ENCODE peak calls at places on chromosome 1, in four cellular contexts. J, H, W and Q are unnamed samples.
A peak's percentile ranks its signal among the peaks of the same experiment; 100 is the strongest.

GRCh38 chr1:47924649-47925048 is 72.5 kb downstream of the TRABD2B start:
- DNase-seq in J (no peak), H (no peak), W (no peak), Q (no peak)

GRCh38 chr1:244368279-244368678 is 83.4 kb downstream of the ADSS2 start:
- DNase-seq in J (peak; percentile 47), H (no peak), W (no peak), Q (no peak)

GRCh38 chr1:147600119-147601111 is 59.1 kb downstream of the BCL9 start:
- DNase-seq in J (peak; percentile 43), H (peak; percentile 65), W (no peak), Q (no peak)

GRCh38 chr1:54475357-54476230 is 69.4 kb upstream of the SSBP3 start:
- DNase-seq in J (no peak), H (no peak), W (no peak), Q (no peak)

GRCh38 chr1:56397811-56398231 is 181.5 kb downstream of the PLPP3 start:
- DNase-seq in J (no peak), H (no peak), W (no peak), Q (peak; percentile 20)

GRCh38 chr1:246875041-246876026 is 56.4 kb downstream of the AHCTF1 start:
- DNase-seq in J (no peak), H (no peak), W (no peak), Q (no peak)

GRCh38 chr1:37288900-37289299 is 185.5 kb upstream of the ZC3H12A start:
- DNase-seq in J (peak; percentile 7), H (no peak), W (peak; percentile 69), Q (no peak)

GRCh38 chr1:234597894-234598293 is 12.1 kb downstream of the IRF2BP2 start:
- DNase-seq in J (peak; percentile 25), H (no peak), W (no peak), Q (no peak)

GRCh38 chr1:110779617-110780016 is 93.3 kb upstream of the CD53 start:
- DNase-seq in J (no peak), H (no peak), W (no peak), Q (no peak)

GRCh38 chr1:210262897-210263272 is 30.3 kb downstream of the SERTAD4 start:
- DNase-seq in J (no peak), H (no peak), W (no peak), Q (no peak)

GRCh38 chr1:150083907-150084306 is 16.3 kb downstream of the VPS45 start:
- DNase-seq in J (no peak), H (no peak), W (no peak), Q (no peak)

GRCh38 chr1:52402860-52403240 is 1.4 kb downstream of the ORC1 start:
- DNase-seq in J (no peak), H (no peak), W (no peak), Q (no peak)

GRCh38 chr1:47940779-47941178 is 56.4 kb downstream of the TRABD2B start:
- DNase-seq in J (no peak), H (no peak), W (no peak), Q (no peak)

GRCh38 chr1:159783724-159784123 is 3.0 kb downstream of the DUSP23 start:
- DNase-seq in J (no peak), H (no peak), W (no peak), Q (no peak)

GRCh38 chr1:9014475-9015375 is 11.5 kb downstream of the SLC2A7 start:
- DNase-seq in J (no peak), H (no peak), W (no peak), Q (no peak)

DNA sequence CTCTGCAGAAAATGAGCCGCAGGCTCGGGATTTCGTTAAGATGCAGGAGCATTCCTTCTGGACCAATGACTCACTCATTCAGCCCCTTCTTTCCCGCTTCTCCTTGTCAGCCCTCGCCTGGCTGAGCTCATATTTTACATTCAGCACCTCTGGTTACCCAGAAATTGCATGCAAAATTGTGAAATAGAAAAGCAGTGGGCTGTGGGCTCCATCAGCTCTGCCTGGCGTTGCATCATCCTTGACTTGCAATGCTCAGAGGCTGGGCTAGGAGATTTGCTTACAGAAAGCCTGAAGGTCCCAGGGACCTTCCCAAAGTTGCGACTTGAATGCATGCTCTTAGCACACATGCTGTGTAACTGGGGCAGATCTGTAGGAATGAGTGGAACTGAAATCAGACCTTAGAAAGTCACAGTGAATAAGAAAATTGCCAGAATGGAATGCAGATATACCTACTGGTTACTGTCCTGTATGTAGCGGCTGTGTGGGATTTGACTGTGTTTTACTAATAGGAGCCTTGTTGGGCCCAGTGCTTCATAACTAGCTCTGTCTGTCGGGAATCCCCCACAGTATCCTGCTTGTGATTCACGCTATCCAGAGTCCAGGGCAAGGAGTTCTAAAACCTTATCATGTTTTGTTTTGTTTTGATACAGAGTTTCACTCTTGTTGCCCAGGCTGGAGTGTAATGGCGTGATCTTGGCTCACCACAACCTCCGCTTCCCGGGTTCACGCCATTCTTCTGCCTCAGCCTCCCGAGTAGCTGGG is 444.8 kb downstream of the KIF26B start:
- DNase-seq in J (peak; percentile 95), H (peak; percentile 71), W (no peak), Q (no peak)
- TF ChIP-seq POLR2AphosphoS5 in J (no peak), H (no peak), W (no peak), Q (no peak)

GRCh38 chr1:109184657-109185056 is 29.1 kb upstream of the SARS1 start:
- DNase-seq in J (no peak), H (no peak), W (no peak), Q (no peak)

GRCh38 chr1:109187127-109187526 is 26.6 kb upstream of the SARS1 start:
- DNase-seq in J (no peak), H (no peak), W (no peak), Q (no peak)

GRCh38 chr1:109185357-109185756 is 28.4 kb upstream of the SARS1 start:
- DNase-seq in J (no peak), H (no peak), W (no peak), Q (peak; percentile 72)

GRCh38 chr1:109186704-109187071 is 27.0 kb upstream of the SARS1 start:
- DNase-seq in J (no peak), H (peak; percentile 79), W (no peak), Q (no peak)

DNA sequence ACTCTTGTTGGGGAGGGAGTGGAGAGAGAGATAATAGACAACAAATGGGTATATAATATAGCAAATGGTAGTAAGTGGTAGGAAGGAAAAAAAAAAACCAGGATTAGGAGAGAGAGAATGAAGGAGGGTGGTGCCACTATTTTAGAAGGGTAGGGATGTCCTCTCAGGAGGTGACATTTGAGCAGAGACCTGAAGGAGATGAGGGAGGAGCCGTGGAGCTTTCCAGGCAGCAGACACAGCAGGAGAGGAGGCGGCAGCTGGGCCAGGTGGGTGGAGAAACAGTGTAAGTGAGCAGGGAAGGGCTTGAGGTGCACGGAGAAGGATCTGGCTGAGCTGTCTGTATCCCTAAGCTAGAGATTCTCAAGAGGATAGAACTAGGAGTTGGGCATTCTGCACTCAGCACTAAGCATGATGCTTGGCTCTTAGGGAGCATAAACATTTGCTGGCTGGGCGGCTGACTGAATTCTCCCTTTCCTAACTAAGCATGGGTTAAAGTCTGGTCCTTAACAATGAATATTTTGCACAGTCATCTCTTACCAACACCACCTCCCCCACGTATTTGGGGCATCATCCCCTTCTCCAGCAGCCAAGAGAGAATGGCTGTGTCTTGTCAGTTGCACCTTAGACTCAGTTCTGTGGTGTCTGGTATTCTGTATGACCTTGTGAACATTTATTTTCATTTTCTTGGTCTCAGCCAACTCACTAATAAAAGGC is 27.6 kb upstream of the SARS1 start:
- DNase-seq in J (no peak), H (no peak), W (no peak), Q (no peak)
- TF ChIP-seq POLR2AphosphoS5 in J (no peak), H (peak; percentile 23), W (no peak), Q (no peak)

GRCh38 chr1:227542153-227543120 is 20.9 kb upstream of the ZNF678 start:
- DNase-seq in J (peak; percentile 59), H (peak; percentile 94), W (peak; percentile 78), Q (peak; percentile 81)
- TF ChIP-seq POLR2AphosphoS5 in J (no peak), H (no peak), W (no peak), Q (peak; percentile 57)

GRCh38 chr1:226804907-226805759 is 65.3 kb upstream of the PSEN2 start:
- DNase-seq in J (no peak), H (no peak), W (no peak), Q (no peak)

GRCh38 chr1:226797151-226797550 is 58.1 kb upstream of the ITPKB start:
- DNase-seq in J (no peak), H (no peak), W (no peak), Q (no peak)

GRCh38 chr1:226798427-226799411 is 59.6 kb upstream of the ITPKB start:
- DNase-seq in J (no peak), H (no peak), W (peak; percentile 47), Q (no peak)

GRCh38 chr1:226800763-226801380 is 61.8 kb upstream of the ITPKB start:
- DNase-seq in J (no peak), H (no peak), W (no peak), Q (no peak)

DNA sequence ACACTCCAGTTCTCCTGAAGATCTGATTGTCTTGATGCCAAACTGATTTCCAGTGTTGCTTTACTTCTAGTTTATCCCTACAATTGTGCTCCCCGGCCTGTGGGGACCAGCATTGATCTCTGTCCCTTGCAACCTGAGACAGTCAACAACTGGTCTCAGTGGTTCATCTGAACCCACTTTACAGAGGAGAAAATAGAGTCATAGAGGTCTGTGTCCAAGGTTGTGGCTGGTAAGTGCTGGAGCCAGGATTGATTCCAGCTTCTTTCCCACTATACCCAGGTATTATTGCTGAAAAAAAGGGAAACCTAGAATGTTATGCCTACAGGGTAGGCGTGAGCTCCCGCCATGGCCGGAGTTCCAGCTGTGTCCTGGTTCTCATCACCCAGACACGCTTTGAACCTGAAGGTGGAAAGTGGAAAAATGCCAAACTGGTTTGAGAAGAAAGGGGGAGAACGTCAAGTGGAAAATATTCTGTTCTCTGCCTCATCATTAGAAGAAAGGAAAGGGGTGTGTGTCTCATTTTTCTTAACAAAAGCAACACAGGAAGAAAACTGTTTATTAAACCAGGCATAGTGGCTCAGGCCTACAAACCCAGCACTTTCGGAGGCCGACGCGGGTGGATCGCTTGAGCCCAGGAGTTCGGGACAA is 60.7 kb upstream of the ITPKB start:
- DNase-seq in J (no peak), H (peak; percentile 89), W (no peak), Q (no peak)
- TF ChIP-seq POLR2AphosphoS5 in J (no peak), H (peak; percentile 95), W (no peak), Q (no peak)

DNA sequence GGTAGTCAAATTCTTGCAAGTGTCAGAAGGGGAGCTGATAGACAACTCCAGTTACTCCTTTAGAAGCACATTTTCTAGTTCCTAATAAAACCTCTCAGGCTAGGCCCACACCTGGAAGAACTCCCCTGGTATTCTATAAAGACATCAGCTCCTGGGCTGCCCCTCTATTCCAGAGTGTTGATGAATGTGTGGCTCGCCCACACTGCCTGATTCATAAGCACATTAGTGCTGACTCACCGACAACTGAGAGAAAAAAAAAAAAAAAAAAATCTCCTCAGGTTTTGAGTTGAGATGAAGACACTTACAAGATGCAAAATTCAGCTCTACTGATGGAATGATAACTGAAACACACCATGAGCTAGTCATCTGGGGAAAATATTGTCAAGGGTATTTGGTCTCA is 188.1 kb downstream of the TNR start:
- DNase-seq in J (no peak), H (no peak), W (no peak), Q (no peak)
- TF ChIP-seq POLR2AphosphoS5 in J (no peak), H (no peak), W (no peak), Q (no peak)

GRCh38 chr1:207017615-207018559 is 14.7 kb downstream of the C1orf116 start:
- DNase-seq in J (peak; percentile 17), H (no peak), W (no peak), Q (peak; percentile 63)
- TF ChIP-seq POLR2AphosphoS5 in J (no peak), H (no peak), W (no peak), Q (peak; percentile 69)

GRCh38 chr1:163772266-163772665 is 450.5 kb downstream of the NUF2 start:
- DNase-seq in J (no peak), H (no peak), W (no peak), Q (no peak)

GRCh38 chr1:163771637-163772036 is 449.9 kb downstream of the NUF2 start:
- DNase-seq in J (no peak), H (no peak), W (no peak), Q (no peak)

GRCh38 chr1:163768581-163768980 is 446.8 kb downstream of the NUF2 start:
- DNase-seq in J (no peak), H (no peak), W (no peak), Q (no peak)

GRCh38 chr1:163777205-163777604 is 455.5 kb downstream of the NUF2 start:
- DNase-seq in J (no peak), H (no peak), W (no peak), Q (no peak)

GRCh38 chr1:163774390-163774789 is 452.6 kb downstream of the NUF2 start:
- DNase-seq in J (no peak), H (no peak), W (no peak), Q (no peak)
- TF ChIP-seq POLR2AphosphoS5 in J (no peak), H (no peak), W (no peak), Q (no peak)